ENCODE peak calls at places on chromosomes 12 and 14, in six cellular contexts. Q, R, T, U, B and Y are unnamed samples.

GRCh38 chr12:69510176-69510827 is 40.1 kb downstream of the FRS2 start:
- DNase-seq in Q (no peak), T (no peak), B (no peak), R (no peak), U (no peak), Y (no peak)

GRCh38 chr14:30211326-30211725 is 283.7 kb upstream of the PRKD1 start:
- DNase-seq in R (no peak), B (peak), T (no peak), Q (no peak), U (no peak), Y (no peak)

GRCh38 chr12:32698285-32698684 is 19.2 kb downstream of the DNM1L start:
- DNase-seq in T (peak), R (no peak), B (no peak), Q (no peak), U (no peak), Y (no peak)

GRCh38 chr12:31324845-31325523 is 966 bp downstream of the SINHCAF start:
- DNase-seq in Q (peak), B (peak), U (peak), T (no peak), R (peak), Y (peak)

GRCh38 chr14:93430319-93430801 is 379 bp upstream of the UNC79 start:
- DNase-seq in B (no peak), Q (no peak), R (peak), U (no peak), T (peak), Y (no peak)

GRCh38 chr14:99905121-99905520 is 111.9 kb downstream of the EML1 start:
- DNase-seq in U (no peak), T (no peak), Q (no peak), B (no peak), R (no peak), Y (no peak)

GRCh38 chr12:13153180-13153579 is 43.3 kb upstream of the EMP1 start:
- DNase-seq in Q (no peak), B (no peak), T (no peak), R (no peak), U (no peak), Y (no peak)

GRCh38 chr12:51217133-51217967 is 512 bp downstream of the POU6F1 start:
- DNase-seq in T (no peak), U (peak), Q (peak), B (no peak), R (peak), Y (peak)

GRCh38 chr12:96170328-96170727 is 23.8 kb upstream of the ELK3 start:
- DNase-seq in B (no peak), Q (no peak), R (no peak), U (no peak), T (no peak), Y (no peak)